ENCODE peak calls at places on chromosomes 16 and 17, in nine cellular contexts. Z, B, A, T, O, I, K, C and W are unnamed samples.

GRCh38 chr17:47810901-47811635 is 10.5 kb downstream of the OSBPL7 start:
- DNase-seq in Z (no peak), B (no peak), A (no peak), T (no peak), O (no peak), I (no peak), K (peak; percentile 59), C (peak; percentile 25), W (no peak)

GRCh38 chr16:31528726-31529397 is 1.2 kb downstream of the AHSP start:
- DNase-seq in Z (no peak), B (no peak), A (peak; percentile 52), T (no peak), O (no peak), I (no peak), K (no peak), C (no peak), W (peak; percentile 9)

GRCh38 chr17:36629252-36629847 is 28.0 kb downstream of the MRM1 start:
- DNase-seq in Z (no peak), B (peak; percentile 88), A (peak; percentile 31), T (peak; percentile 68), O (peak; percentile 90), I (peak; percentile 72), K (peak; percentile 82), C (peak; percentile 79), W (no peak)

GRCh38 chr16:79146-80054 is 1.4 kb downstream of the MPG start:
- DNase-seq in Z (no peak), B (no peak), A (no peak), T (peak; percentile 75), O (no peak), I (no peak), K (no peak), C (no peak), W (no peak)

GRCh38 chr17:80468222-80468621 is 8.2 kb downstream of the NPTX1 start:
- DNase-seq in Z (no peak), B (no peak), A (no peak), T (no peak), O (no peak), I (no peak), K (no peak), C (no peak), W (no peak)

GRCh38 chr16:1778200-1779179 is 3.9 kb downstream of the SPSB3 start:
- DNase-seq in Z (no peak), B (no peak), A (no peak), T (no peak), O (no peak), I (no peak), K (no peak), C (no peak), W (no peak)

GRCh38 chr16:15777533-15778203 is 79.2 kb downstream of the MYH11 start:
- DNase-seq in Z (no peak), B (no peak), A (peak; percentile 41), T (peak; percentile 32), O (peak; percentile 74), I (peak; percentile 66), K (no peak), C (no peak), W (no peak)

GRCh38 chr17:69609495-69610315 is 195.2 kb downstream of the MAP2K6 start:
- DNase-seq in Z (no peak), B (no peak), A (no peak), T (peak; percentile 45), O (no peak), I (peak; percentile 68), K (no peak), C (no peak), W (no peak)

GRCh38 chr16:57628008-57628781 is at the start of gene ADGRG1:
- DNase-seq in Z (peak; percentile 79), B (no peak), A (peak; percentile 68), T (peak; percentile 94), O (peak; percentile 95), I (peak; percentile 92), K (no peak), C (peak; percentile 81), W (peak; percentile 71)

GRCh38 chr16:733382-734207 is 6.7 kb downstream of the HAGHL start:
- DNase-seq in Z (no peak), B (no peak), A (no peak), T (no peak), O (no peak), I (no peak), K (no peak), C (peak; percentile 62), W (no peak)

GRCh38 chr16:51818342-51818944 is 667.4 kb upstream of the SALL1 start:
- DNase-seq in Z (no peak), B (no peak), A (no peak), T (peak; percentile 59), O (no peak), I (peak; percentile 21), K (no peak), C (no peak), W (no peak)

GRCh38 chr16:53052519-53053501 is at the start of gene CHD9NB:
- DNase-seq in Z (peak; percentile 68), B (no peak), A (no peak), T (peak; percentile 89), O (peak; percentile 79), I (peak; percentile 71), K (no peak), C (no peak), W (peak; percentile 74)

GRCh38 chr17:17538417-17539391 is 42.5 kb upstream of the RASD1 start:
- DNase-seq in Z (no peak), B (no peak), A (no peak), T (no peak), O (peak; percentile 82), I (peak; percentile 96), K (no peak), C (no peak), W (no peak)

GRCh38 chr17:71472809-71473789 is 647.7 kb upstream of the SOX9 start:
- DNase-seq in Z (no peak), B (no peak), A (peak; percentile 49), T (peak; percentile 65), O (peak; percentile 55), I (peak; percentile 87), K (no peak), C (no peak), W (no peak)

GRCh38 chr17:41992576-41992975 is 24.7 kb downstream of the DNAJC7 start:
- DNase-seq in Z (no peak), B (no peak), A (no peak), T (no peak), O (no peak), I (no peak), K (no peak), C (no peak), W (no peak)

GRCh38 chr16:1338119-1338730 is 4.8 kb downstream of the BAIAP3 start:
- DNase-seq in Z (no peak), B (no peak), A (no peak), T (no peak), O (peak; percentile 50), I (peak; percentile 51), K (no peak), C (no peak), W (no peak)

GRCh38 chr17:82371333-82372062 is at the start of gene UTS2R:
- DNase-seq in Z (no peak), B (no peak), A (no peak), T (no peak), O (no peak), I (no peak), K (no peak), C (no peak), W (no peak)

GRCh38 chr16:78988361-78988992 is 612.1 kb downstream of the MAF start:
- DNase-seq in Z (no peak), B (no peak), A (no peak), T (no peak), O (peak; percentile 6), I (no peak), K (no peak), C (no peak), W (no peak)
- TF ChIP-seq CTCF in Z (no peak), B (no peak), A (no peak), T (no peak), O (no peak), I (no peak), K (no peak), C (no peak), W (no peak)

GRCh38 chr17:68351395-68351794 is 60.1 kb downstream of the ARSG start:
- DNase-seq in Z (no peak), B (no peak), A (no peak), T (peak; percentile 65), O (no peak), I (peak; percentile 19), K (no peak), C (no peak), W (no peak)
- TF ChIP-seq CTCF in Z (peak; percentile 44), B (no peak), A (no peak), T (peak; percentile 29), O (peak; percentile 29), I (peak; percentile 52), K (peak; percentile 6), C (no peak), W (peak; percentile 28)

DNA sequence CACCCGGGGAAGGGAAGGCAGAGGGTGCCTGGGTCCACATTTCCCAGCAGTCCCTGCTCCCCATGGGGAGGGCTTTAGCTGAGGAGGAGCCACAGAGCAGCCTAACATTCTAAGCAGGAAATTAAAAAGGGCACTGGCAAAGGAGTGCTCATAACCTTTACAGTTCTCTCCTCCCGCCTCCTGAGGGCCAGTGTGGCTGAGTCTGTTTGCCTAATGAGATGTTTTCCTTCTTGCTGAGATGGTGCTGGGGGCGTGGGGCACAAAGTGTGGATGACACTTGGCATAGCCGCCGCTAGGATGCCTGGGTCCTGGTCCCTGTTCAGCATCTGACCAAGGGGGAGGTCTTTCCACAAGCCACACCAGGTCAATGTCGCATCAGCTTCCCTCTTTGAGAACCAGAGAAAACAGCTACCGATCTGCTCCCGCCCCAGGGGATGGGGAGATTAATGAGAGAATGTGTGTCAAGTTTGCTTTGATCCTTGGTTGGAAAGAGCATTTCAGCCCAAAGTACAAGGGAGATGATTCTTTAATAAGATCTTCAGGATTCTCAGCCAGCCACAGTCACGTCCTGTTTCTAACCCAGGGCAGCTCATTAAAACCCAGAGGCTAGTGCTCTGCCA is 5.8 kb downstream of the KIF18B start:
- DNase-seq in Z (no peak), B (no peak), A (no peak), T (no peak), O (peak; percentile 62), I (no peak), K (peak; percentile 38), C (peak; percentile 48), W (no peak)
- TF ChIP-seq CTCF in Z (peak; percentile 3), B (no peak), A (no peak), T (no peak), O (no peak), I (no peak), K (no peak), C (no peak), W (no peak)

GRCh38 chr16:86575095-86575685 is 3.2 kb upstream of the FOXL1 start:
- DNase-seq in Z (no peak), B (no peak), A (no peak), T (no peak), O (no peak), I (no peak), K (no peak), C (no peak), W (no peak)

GRCh38 chr16:86577314-86577971 is 906 bp upstream of the FOXL1 start:
- DNase-seq in Z (no peak), B (no peak), A (no peak), T (no peak), O (no peak), I (no peak), K (no peak), C (peak; percentile 69), W (no peak)

GRCh38 chr16:86574646-86575045 is 3.7 kb upstream of the FOXL1 start:
- DNase-seq in Z (no peak), B (no peak), A (no peak), T (no peak), O (no peak), I (no peak), K (no peak), C (peak; percentile 45), W (no peak)

GRCh38 chr16:86576591-86577313 is 1.6 kb upstream of the FOXL1 start:
- DNase-seq in Z (no peak), B (no peak), A (no peak), T (peak; percentile 79), O (no peak), I (peak; percentile 57), K (no peak), C (peak; percentile 76), W (no peak)

GRCh38 chr16:86575754-86576557 is 2.4 kb upstream of the FOXL1 start:
- DNase-seq in Z (peak; percentile 65), B (no peak), A (peak; percentile 87), T (peak; percentile 98), O (peak; percentile 67), I (peak; percentile 94), K (no peak), C (peak; percentile 94), W (no peak)
- TF ChIP-seq CTCF in Z (peak; percentile 93), B (no peak), A (peak; percentile 70), T (peak; percentile 59), O (peak; percentile 46), I (peak; percentile 77), K (peak; percentile 42), C (peak; percentile 65), W (peak; percentile 82)